ENCODE peak calls at places on chromosomes 12 and 14, in seven cellular contexts. One of them, this sample, is unnamed.

GRCh38 chr12:49548822-49549648 is 10.2 kb downstream of the KCNH3 start:
- DNase-seq in CD4-positive, alpha-beta memory T cell: no peak
- DNase-seq in CD8-positive, alpha-beta T cell: peak; percentile 51
- DNase-seq in K562: peak; percentile 63
- DNase-seq in psoas muscle: peak; percentile 67
- DNase-seq in CD4-positive, CD25-positive, alpha-beta regulatory T cell: no peak
- DNase-seq in tibial artery: no peak
- DNase-seq in this sample: no peak

GRCh38 chr12:12791756-12792346 is 6.4 kb downstream of the APOLD1 start:
- DNase-seq in psoas muscle: no peak
- DNase-seq in tibial artery: no peak
- DNase-seq in CD4-positive, alpha-beta memory T cell: no peak
- DNase-seq in CD8-positive, alpha-beta T cell: no peak
- DNase-seq in K562: no peak
- DNase-seq in CD4-positive, CD25-positive, alpha-beta regulatory T cell: no peak
- DNase-seq in this sample: no peak

GRCh38 chr12:62436164-62436503 is 30.5 kb upstream of the MON2 start:
- DNase-seq in CD4-positive, CD25-positive, alpha-beta regulatory T cell: no peak
- DNase-seq in CD8-positive, alpha-beta T cell: no peak
- DNase-seq in CD4-positive, alpha-beta memory T cell: no peak
- DNase-seq in K562: no peak
- DNase-seq in tibial artery: no peak
- DNase-seq in psoas muscle: peak; percentile 46
- DNase-seq in this sample: no peak

GRCh38 chr14:104604461-104605449 is at the start of gene TMEM179:
- DNase-seq in CD4-positive, CD25-positive, alpha-beta regulatory T cell: no peak
- DNase-seq in CD4-positive, alpha-beta memory T cell: no peak
- DNase-seq in CD8-positive, alpha-beta T cell: no peak
- DNase-seq in K562: peak; percentile 68
- DNase-seq in psoas muscle: no peak
- DNase-seq in tibial artery: peak; percentile 39
- DNase-seq in this sample: peak; percentile 33

GRCh38 chr12:56461235-56462159 is 6.9 kb upstream of the SPRYD4 start:
- DNase-seq in tibial artery: no peak
- DNase-seq in CD4-positive, alpha-beta memory T cell: no peak
- DNase-seq in psoas muscle: no peak
- DNase-seq in CD4-positive, CD25-positive, alpha-beta regulatory T cell: no peak
- DNase-seq in K562: no peak
- DNase-seq in CD8-positive, alpha-beta T cell: no peak
- DNase-seq in this sample: no peak

GRCh38 chr12:95173392-95174251 is 43.6 kb downstream of the FGD6 start:
- DNase-seq in K562: peak; percentile 75
- DNase-seq in CD8-positive, alpha-beta T cell: no peak
- DNase-seq in tibial artery: no peak
- DNase-seq in CD4-positive, alpha-beta memory T cell: no peak
- DNase-seq in CD4-positive, CD25-positive, alpha-beta regulatory T cell: no peak
- DNase-seq in psoas muscle: peak; percentile 69
- DNase-seq in this sample: no peak

GRCh38 chr12:130634866-130635265 is 81.2 kb downstream of the RIMBP2 start:
- DNase-seq in CD4-positive, CD25-positive, alpha-beta regulatory T cell: no peak
- DNase-seq in K562: no peak
- DNase-seq in tibial artery: no peak
- DNase-seq in psoas muscle: no peak
- DNase-seq in CD8-positive, alpha-beta T cell: no peak
- DNase-seq in CD4-positive, alpha-beta memory T cell: no peak
- DNase-seq in this sample: no peak

GRCh38 chr12:103930787-103931536 is 752 bp downstream of the HSP90B1 start:
- DNase-seq in CD4-positive, alpha-beta memory T cell: peak; percentile 20
- DNase-seq in tibial artery: peak; percentile 75
- DNase-seq in CD8-positive, alpha-beta T cell: peak; percentile 9
- DNase-seq in K562: peak; percentile 47
- DNase-seq in CD4-positive, CD25-positive, alpha-beta regulatory T cell: peak; percentile 43
- DNase-seq in psoas muscle: peak; percentile 65
- DNase-seq in this sample: peak; percentile 45

GRCh38 chr12:62014330-62014729 is 245.9 kb upstream of the USP15 start:
- DNase-seq in CD4-positive, CD25-positive, alpha-beta regulatory T cell: no peak
- DNase-seq in tibial artery: no peak
- DNase-seq in psoas muscle: no peak
- DNase-seq in K562: no peak
- DNase-seq in CD8-positive, alpha-beta T cell: no peak
- DNase-seq in CD4-positive, alpha-beta memory T cell: no peak
- DNase-seq in this sample: peak; percentile 73

GRCh38 chr12:50660425-50660822 is 103.5 kb upstream of the ATF1 start:
- DNase-seq in CD4-positive, CD25-positive, alpha-beta regulatory T cell: no peak
- DNase-seq in psoas muscle: no peak
- DNase-seq in K562: no peak
- DNase-seq in CD8-positive, alpha-beta T cell: no peak
- DNase-seq in CD4-positive, alpha-beta memory T cell: no peak
- DNase-seq in tibial artery: no peak
- DNase-seq in this sample: no peak
- H3K27me3 ChIP-seq in CD4-positive, CD25-positive, alpha-beta regulatory T cell: no peaks in the 10 kb centered on the region
- H3K27me3 ChIP-seq in psoas muscle: no peaks in the 10 kb centered on the region
- H3K27me3 ChIP-seq in K562: no peaks in the 10 kb centered on the region
- H3K27me3 ChIP-seq in CD8-positive, alpha-beta T cell: no peaks in the 10 kb centered on the region
- H3K27me3 ChIP-seq in CD4-positive, alpha-beta memory T cell: no peaks in the 10 kb centered on the region
- H3K27me3 ChIP-seq in tibial artery: no peaks in the 10 kb centered on the region
- H3K27me3 ChIP-seq in this sample: no peaks in the 10 kb centered on the region

DNA sequence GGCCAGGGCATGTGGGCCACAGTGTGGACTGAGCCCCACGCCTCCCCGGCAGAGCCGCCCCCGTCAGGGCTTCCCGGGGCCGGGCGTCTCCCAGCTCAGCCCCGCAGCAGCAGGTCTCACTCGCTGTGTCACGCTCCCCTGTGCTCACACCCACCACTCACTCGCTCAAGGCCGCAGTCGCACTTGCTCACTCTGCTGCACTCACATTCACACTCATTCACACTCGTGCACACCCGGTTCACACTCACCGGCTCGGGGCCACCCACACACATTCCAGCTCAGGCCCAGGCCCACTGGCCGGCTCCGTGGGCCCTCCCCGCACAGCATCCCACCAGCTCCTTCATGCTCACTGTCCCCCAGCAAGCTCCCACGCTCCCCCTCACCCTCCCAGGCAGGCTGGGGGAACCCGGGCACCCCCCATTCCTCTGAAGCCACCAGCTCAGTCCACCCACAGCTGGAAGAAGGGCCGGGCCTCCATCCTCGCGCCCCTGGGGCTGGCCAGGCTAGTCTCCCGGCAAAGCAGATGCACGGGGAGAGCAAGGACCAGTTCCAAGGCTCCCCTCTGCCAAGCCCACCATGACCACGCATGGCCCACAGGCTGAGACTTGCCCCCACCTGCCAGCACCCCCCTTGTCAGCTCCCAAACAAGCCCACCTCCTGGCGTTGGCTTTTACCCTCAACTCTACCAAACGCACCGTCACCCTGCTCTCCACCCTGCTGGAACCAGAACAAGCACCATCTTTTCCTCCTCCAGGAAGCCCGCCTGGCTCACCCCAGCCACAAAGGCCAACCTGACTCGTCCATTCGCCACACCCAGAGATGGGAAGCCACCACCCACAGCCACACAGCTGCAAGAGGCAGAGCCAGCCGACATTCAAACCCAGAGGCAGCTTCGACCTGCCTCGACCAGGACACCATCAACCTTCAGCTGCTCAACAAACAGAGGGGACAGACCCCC is 28.0 kb downstream of the NCOR2 start:
- DNase-seq in CD4-positive, CD25-positive, alpha-beta regulatory T cell: no peak
- DNase-seq in CD4-positive, alpha-beta memory T cell: no peak
- DNase-seq in K562: no peak
- DNase-seq in CD8-positive, alpha-beta T cell: no peak
- DNase-seq in psoas muscle: peak; percentile 48
- DNase-seq in tibial artery: no peak
- DNase-seq in this sample: no peak
- H3K4me1 ChIP-seq in CD4-positive, CD25-positive, alpha-beta regulatory T cell: peaks cover 27% of the 10 kb centered on the region
- H3K4me1 ChIP-seq in CD4-positive, alpha-beta memory T cell: peaks cover 38% of the 10 kb centered on the region
- H3K4me1 ChIP-seq in K562: peaks cover 66% of the 10 kb centered on the region
- H3K4me1 ChIP-seq in CD8-positive, alpha-beta T cell: peaks cover 34% of the 10 kb centered on the region
- H3K4me1 ChIP-seq in psoas muscle: peaks cover 55% of the 10 kb centered on the region
- H3K4me1 ChIP-seq in tibial artery: peaks cover 66% of the 10 kb centered on the region
- H3K4me1 ChIP-seq in this sample: peaks cover 49% of the 10 kb centered on the region

DNA sequence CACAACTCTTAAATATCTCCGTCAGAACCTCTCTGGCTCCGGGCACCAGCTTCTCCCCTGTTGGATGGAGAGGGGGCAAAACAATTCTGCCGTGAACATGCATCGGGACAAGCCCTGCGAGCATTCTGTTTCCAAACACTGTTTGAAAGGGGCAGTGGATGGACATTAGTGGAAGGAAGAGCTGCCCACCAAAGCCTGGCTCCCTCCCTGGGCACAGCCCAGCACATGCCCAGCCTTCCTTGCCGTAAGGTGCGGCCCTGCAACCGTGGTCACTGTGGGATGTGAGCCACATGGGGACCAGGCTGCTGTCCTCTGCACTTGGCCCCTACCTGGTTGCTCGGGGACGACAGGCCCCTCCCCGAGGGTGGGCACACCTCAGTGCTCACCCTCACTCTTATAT is 54.0 kb downstream of the TRAFD1 start:
- DNase-seq in CD8-positive, alpha-beta T cell: no peak
- DNase-seq in CD4-positive, alpha-beta memory T cell: no peak
- DNase-seq in psoas muscle: peak; percentile 8
- DNase-seq in CD4-positive, CD25-positive, alpha-beta regulatory T cell: no peak
- DNase-seq in tibial artery: peak; percentile 48
- DNase-seq in K562: no peak
- DNase-seq in this sample: no peak
- H3K36me3 ChIP-seq in CD8-positive, alpha-beta T cell: peaks cover 17% of the 10 kb centered on the region
- H3K36me3 ChIP-seq in CD4-positive, alpha-beta memory T cell: peaks cover 42% of the 10 kb centered on the region
- H3K36me3 ChIP-seq in psoas muscle: no peaks in the 10 kb centered on the region
- H3K36me3 ChIP-seq in CD4-positive, CD25-positive, alpha-beta regulatory T cell: peaks cover 43% of the 10 kb centered on the region
- H3K36me3 ChIP-seq in tibial artery: peaks cover 98% of the 10 kb centered on the region
- H3K36me3 ChIP-seq in K562: peaks cover 78% of the 10 kb centered on the region
- H3K36me3 ChIP-seq in this sample: peaks cover 35% of the 10 kb centered on the region

GRCh38 chr12:114415525-114415868 is 9.6 kb upstream of the TBX5 start:
- DNase-seq in CD4-positive, alpha-beta memory T cell: no peak
- DNase-seq in psoas muscle: no peak
- DNase-seq in CD8-positive, alpha-beta T cell: no peak
- DNase-seq in CD4-positive, CD25-positive, alpha-beta regulatory T cell: no peak
- DNase-seq in tibial artery: no peak
- DNase-seq in K562: no peak
- DNase-seq in this sample: no peak
- H3K27me3 ChIP-seq in CD4-positive, alpha-beta memory T cell: peaks cover 15% of the 10 kb centered on the region
- H3K27me3 ChIP-seq in psoas muscle: no peaks in the 10 kb centered on the region
- H3K27me3 ChIP-seq in CD8-positive, alpha-beta T cell: peaks cover 5% of the 10 kb centered on the region
- H3K27me3 ChIP-seq in CD4-positive, CD25-positive, alpha-beta regulatory T cell: peaks cover 32% of the 10 kb centered on the region
- H3K27me3 ChIP-seq in tibial artery: peaks cover 84% of the 10 kb centered on the region
- H3K27me3 ChIP-seq in K562: peaks cover 18% of the 10 kb centered on the region
- H3K27me3 ChIP-seq in this sample: no peaks in the 10 kb centered on the region

GRCh38 chr14:67359319-67359774 is 257 bp downstream of the ATP6V1D start:
- DNase-seq in CD4-positive, alpha-beta memory T cell: no peak
- DNase-seq in psoas muscle: peak; percentile 56
- DNase-seq in CD8-positive, alpha-beta T cell: no peak
- DNase-seq in K562: no peak
- DNase-seq in tibial artery: no peak
- DNase-seq in CD4-positive, CD25-positive, alpha-beta regulatory T cell: peak; percentile 8
- DNase-seq in this sample: peak; percentile 56
- H3K4me1 ChIP-seq in CD4-positive, alpha-beta memory T cell: peaks cover 66% of the 10 kb centered on the region
- H3K4me1 ChIP-seq in psoas muscle: peaks cover 54% of the 10 kb centered on the region
- H3K4me1 ChIP-seq in CD8-positive, alpha-beta T cell: peaks cover 29% of the 10 kb centered on the region
- H3K4me1 ChIP-seq in K562: peaks cover 2% of the 10 kb centered on the region
- H3K4me1 ChIP-seq in tibial artery: peaks cover 63% of the 10 kb centered on the region
- H3K4me1 ChIP-seq in CD4-positive, CD25-positive, alpha-beta regulatory T cell: peaks cover 56% of the 10 kb centered on the region
- H3K4me1 ChIP-seq in this sample: peaks cover 11% of the 10 kb centered on the region

GRCh38 chr14:75445958-75446357 is 18.1 kb downstream of the JDP2 start:
- DNase-seq in psoas muscle: no peak
- DNase-seq in CD4-positive, alpha-beta memory T cell: no peak
- DNase-seq in CD4-positive, CD25-positive, alpha-beta regulatory T cell: no peak
- DNase-seq in CD8-positive, alpha-beta T cell: no peak
- DNase-seq in tibial artery: no peak
- DNase-seq in K562: no peak
- DNase-seq in this sample: no peak
- H3K36me3 ChIP-seq in psoas muscle: peaks cover 4% of the 10 kb centered on the region
- H3K36me3 ChIP-seq in CD4-positive, alpha-beta memory T cell: no peaks in the 10 kb centered on the region
- H3K36me3 ChIP-seq in CD4-positive, CD25-positive, alpha-beta regulatory T cell: no peaks in the 10 kb centered on the region
- H3K36me3 ChIP-seq in CD8-positive, alpha-beta T cell: no peaks in the 10 kb centered on the region
- H3K36me3 ChIP-seq in tibial artery: peaks cover 14% of the 10 kb centered on the region
- H3K36me3 ChIP-seq in K562: no peaks in the 10 kb centered on the region
- H3K36me3 ChIP-seq in this sample: peaks cover 75% of the 10 kb centered on the region

This sample was measured in SJSA1.